ENCODE peak calls at places on chromosomes 5 and 9, in ten cellular contexts. One of them, this sample, is unnamed.
A peak's percentile ranks its signal among the peaks of the same experiment; 100 is the strongest.

GRCh38 chr9:114634387-114634786 is 23.2 kb downstream of the TEX53 start:
- DNase-seq in G401: no peak
- DNase-seq in pancreas: no peak
- DNase-seq in activated T-cell treated with anti-CD3 and anti-CD28 coated beads for 48 hours: no peak
- DNase-seq in CD8-positive, alpha-beta memory T cell: no peak
- DNase-seq in stimulated activated CD8-positive, alpha-beta memory T cell treated with anti-CD3 and anti-CD28 coated beads, Interleukin-15, amount 100 ng/mL, for 24 hours: no peak
- DNase-seq in mesenchymal stem cell: no peak
- DNase-seq in activated gamma-delta T cell treated with anti-CD3 and anti-CD28 coated beads, Interleukin-2, amount 50 U/mL, for 16 hours: no peak
- DNase-seq in right lobe of liver: no peak
- DNase-seq in GM12891: no peak
- DNase-seq in this sample: no peak

GRCh38 chr9:89756891-89757537 is 152.2 kb downstream of the GADD45G start:
- DNase-seq in right lobe of liver: peak; percentile 94
- DNase-seq in activated gamma-delta T cell treated with anti-CD3 and anti-CD28 coated beads, Interleukin-2, amount 50 U/mL, for 16 hours: no peak
- DNase-seq in stimulated activated CD8-positive, alpha-beta memory T cell treated with anti-CD3 and anti-CD28 coated beads, Interleukin-15, amount 100 ng/mL, for 24 hours: no peak
- DNase-seq in G401: no peak
- DNase-seq in activated T-cell treated with anti-CD3 and anti-CD28 coated beads for 48 hours: no peak
- DNase-seq in CD8-positive, alpha-beta memory T cell: no peak
- DNase-seq in pancreas: no peak
- DNase-seq in GM12891: no peak
- DNase-seq in mesenchymal stem cell: peak; percentile 46
- DNase-seq in this sample: no peak

GRCh38 chr9:132207187-132207586 is 45.3 kb downstream of the NTNG2 start:
- DNase-seq in activated T-cell treated with anti-CD3 and anti-CD28 coated beads for 48 hours: no peak
- DNase-seq in right lobe of liver: no peak
- DNase-seq in CD8-positive, alpha-beta memory T cell: no peak
- DNase-seq in pancreas: no peak
- DNase-seq in activated gamma-delta T cell treated with anti-CD3 and anti-CD28 coated beads, Interleukin-2, amount 50 U/mL, for 16 hours: no peak
- DNase-seq in stimulated activated CD8-positive, alpha-beta memory T cell treated with anti-CD3 and anti-CD28 coated beads, Interleukin-15, amount 100 ng/mL, for 24 hours: no peak
- DNase-seq in GM12891: no peak
- DNase-seq in mesenchymal stem cell: no peak
- DNase-seq in G401: no peak
- DNase-seq in this sample: no peak

GRCh38 chr5:40477856-40478546 is 201.7 kb upstream of the PTGER4 start:
- DNase-seq in stimulated activated CD8-positive, alpha-beta memory T cell treated with anti-CD3 and anti-CD28 coated beads, Interleukin-15, amount 100 ng/mL, for 24 hours: no peak
- DNase-seq in activated T-cell treated with anti-CD3 and anti-CD28 coated beads for 48 hours: no peak
- DNase-seq in mesenchymal stem cell: no peak
- DNase-seq in G401: no peak
- DNase-seq in CD8-positive, alpha-beta memory T cell: no peak
- DNase-seq in right lobe of liver: no peak
- DNase-seq in pancreas: no peak
- DNase-seq in activated gamma-delta T cell treated with anti-CD3 and anti-CD28 coated beads, Interleukin-2, amount 50 U/mL, for 16 hours: no peak
- DNase-seq in GM12891: no peak
- DNase-seq in this sample: no peak

GRCh38 chr9:34992376-34992951 is 2.9 kb downstream of the DNAJB5 start:
- DNase-seq in right lobe of liver: no peak
- DNase-seq in GM12891: no peak
- DNase-seq in pancreas: no peak
- DNase-seq in stimulated activated CD8-positive, alpha-beta memory T cell treated with anti-CD3 and anti-CD28 coated beads, Interleukin-15, amount 100 ng/mL, for 24 hours: no peak
- DNase-seq in activated T-cell treated with anti-CD3 and anti-CD28 coated beads for 48 hours: peak; percentile 47
- DNase-seq in activated gamma-delta T cell treated with anti-CD3 and anti-CD28 coated beads, Interleukin-2, amount 50 U/mL, for 16 hours: peak; percentile 24
- DNase-seq in CD8-positive, alpha-beta memory T cell: no peak
- DNase-seq in mesenchymal stem cell: peak; percentile 95
- DNase-seq in G401: no peak
- DNase-seq in this sample: no peak

GRCh38 chr5:126884269-126884819 is 107.4 kb downstream of the LMNB1 start:
- DNase-seq in G401: no peak
- DNase-seq in activated gamma-delta T cell treated with anti-CD3 and anti-CD28 coated beads, Interleukin-2, amount 50 U/mL, for 16 hours: no peak
- DNase-seq in stimulated activated CD8-positive, alpha-beta memory T cell treated with anti-CD3 and anti-CD28 coated beads, Interleukin-15, amount 100 ng/mL, for 24 hours: no peak
- DNase-seq in activated T-cell treated with anti-CD3 and anti-CD28 coated beads for 48 hours: no peak
- DNase-seq in right lobe of liver: no peak
- DNase-seq in mesenchymal stem cell: peak; percentile 83
- DNase-seq in GM12891: no peak
- DNase-seq in CD8-positive, alpha-beta memory T cell: no peak
- DNase-seq in pancreas: no peak
- DNase-seq in this sample: no peak

GRCh38 chr9:107044872-107045271 is 181.9 kb downstream of the ZNF462 start:
- DNase-seq in G401: no peak
- DNase-seq in pancreas: no peak
- DNase-seq in activated T-cell treated with anti-CD3 and anti-CD28 coated beads for 48 hours: peak; percentile 2
- DNase-seq in stimulated activated CD8-positive, alpha-beta memory T cell treated with anti-CD3 and anti-CD28 coated beads, Interleukin-15, amount 100 ng/mL, for 24 hours: no peak
- DNase-seq in CD8-positive, alpha-beta memory T cell: no peak
- DNase-seq in right lobe of liver: no peak
- DNase-seq in mesenchymal stem cell: no peak
- DNase-seq in activated gamma-delta T cell treated with anti-CD3 and anti-CD28 coated beads, Interleukin-2, amount 50 U/mL, for 16 hours: no peak
- DNase-seq in GM12891: no peak
- DNase-seq in this sample: no peak

GRCh38 chr5:65065112-65065511 is 296.4 kb downstream of the CWC27 start:
- DNase-seq in CD8-positive, alpha-beta memory T cell: no peak
- DNase-seq in activated gamma-delta T cell treated with anti-CD3 and anti-CD28 coated beads, Interleukin-2, amount 50 U/mL, for 16 hours: no peak
- DNase-seq in mesenchymal stem cell: no peak
- DNase-seq in activated T-cell treated with anti-CD3 and anti-CD28 coated beads for 48 hours: no peak
- DNase-seq in GM12891: no peak
- DNase-seq in pancreas: no peak
- DNase-seq in G401: no peak
- DNase-seq in stimulated activated CD8-positive, alpha-beta memory T cell treated with anti-CD3 and anti-CD28 coated beads, Interleukin-15, amount 100 ng/mL, for 24 hours: no peak
- DNase-seq in right lobe of liver: no peak
- DNase-seq in this sample: no peak

GRCh38 chr5:55541056-55541635 is 6.4 kb upstream of the PLPP1 start:
- DNase-seq in G401: no peak
- DNase-seq in mesenchymal stem cell: no peak
- DNase-seq in activated T-cell treated with anti-CD3 and anti-CD28 coated beads for 48 hours: no peak
- DNase-seq in right lobe of liver: no peak
- DNase-seq in pancreas: no peak
- DNase-seq in CD8-positive, alpha-beta memory T cell: no peak
- DNase-seq in stimulated activated CD8-positive, alpha-beta memory T cell treated with anti-CD3 and anti-CD28 coated beads, Interleukin-15, amount 100 ng/mL, for 24 hours: no peak
- DNase-seq in GM12891: no peak
- DNase-seq in activated gamma-delta T cell treated with anti-CD3 and anti-CD28 coated beads, Interleukin-2, amount 50 U/mL, for 16 hours: no peak
- DNase-seq in this sample: no peak

GRCh38 chr5:135134686-135135381 is 100.8 kb upstream of the PITX1 start:
- DNase-seq in GM12891: no peak
- DNase-seq in mesenchymal stem cell: no peak
- DNase-seq in stimulated activated CD8-positive, alpha-beta memory T cell treated with anti-CD3 and anti-CD28 coated beads, Interleukin-15, amount 100 ng/mL, for 24 hours: no peak
- DNase-seq in right lobe of liver: no peak
- DNase-seq in G401: no peak
- DNase-seq in activated T-cell treated with anti-CD3 and anti-CD28 coated beads for 48 hours: no peak
- DNase-seq in CD8-positive, alpha-beta memory T cell: no peak
- DNase-seq in activated gamma-delta T cell treated with anti-CD3 and anti-CD28 coated beads, Interleukin-2, amount 50 U/mL, for 16 hours: no peak
- DNase-seq in pancreas: no peak
- DNase-seq in this sample: no peak

GRCh38 chr5:128537306-128537998 is 593 bp downstream of the FBN2 start:
- DNase-seq in right lobe of liver: no peak
- DNase-seq in stimulated activated CD8-positive, alpha-beta memory T cell treated with anti-CD3 and anti-CD28 coated beads, Interleukin-15, amount 100 ng/mL, for 24 hours: no peak
- DNase-seq in activated gamma-delta T cell treated with anti-CD3 and anti-CD28 coated beads, Interleukin-2, amount 50 U/mL, for 16 hours: no peak
- DNase-seq in G401: no peak
- DNase-seq in mesenchymal stem cell: peak; percentile 74
- DNase-seq in GM12891: peak; percentile 9
- DNase-seq in activated T-cell treated with anti-CD3 and anti-CD28 coated beads for 48 hours: no peak
- DNase-seq in CD8-positive, alpha-beta memory T cell: no peak
- DNase-seq in pancreas: peak; percentile 60
- DNase-seq in this sample: no peak

GRCh38 chr9:127588740-127589506 is 23.2 kb upstream of the STXBP1 start:
- DNase-seq in activated T-cell treated with anti-CD3 and anti-CD28 coated beads for 48 hours: no peak
- DNase-seq in CD8-positive, alpha-beta memory T cell: no peak
- DNase-seq in G401: no peak
- DNase-seq in mesenchymal stem cell: no peak
- DNase-seq in pancreas: no peak
- DNase-seq in activated gamma-delta T cell treated with anti-CD3 and anti-CD28 coated beads, Interleukin-2, amount 50 U/mL, for 16 hours: no peak
- DNase-seq in GM12891: no peak
- DNase-seq in stimulated activated CD8-positive, alpha-beta memory T cell treated with anti-CD3 and anti-CD28 coated beads, Interleukin-15, amount 100 ng/mL, for 24 hours: no peak
- DNase-seq in right lobe of liver: no peak
- DNase-seq in this sample: no peak

GRCh38 chr9:11779971-11780370 is 913.2 kb upstream of the TYRP1 start:
- DNase-seq in activated T-cell treated with anti-CD3 and anti-CD28 coated beads for 48 hours: no peak
- DNase-seq in CD8-positive, alpha-beta memory T cell: no peak
- DNase-seq in stimulated activated CD8-positive, alpha-beta memory T cell treated with anti-CD3 and anti-CD28 coated beads, Interleukin-15, amount 100 ng/mL, for 24 hours: no peak
- DNase-seq in right lobe of liver: no peak
- DNase-seq in pancreas: no peak
- DNase-seq in G401: no peak
- DNase-seq in GM12891: no peak
- DNase-seq in activated gamma-delta T cell treated with anti-CD3 and anti-CD28 coated beads, Interleukin-2, amount 50 U/mL, for 16 hours: no peak
- DNase-seq in mesenchymal stem cell: no peak
- DNase-seq in this sample: no peak

GRCh38 chr5:219492-219891 is 1.4 kb downstream of the SDHA start:
- DNase-seq in activated T-cell treated with anti-CD3 and anti-CD28 coated beads for 48 hours: no peak
- DNase-seq in G401: no peak
- DNase-seq in GM12891: no peak
- DNase-seq in right lobe of liver: no peak
- DNase-seq in mesenchymal stem cell: peak; percentile 54
- DNase-seq in stimulated activated CD8-positive, alpha-beta memory T cell treated with anti-CD3 and anti-CD28 coated beads, Interleukin-15, amount 100 ng/mL, for 24 hours: no peak
- DNase-seq in pancreas: no peak
- DNase-seq in activated gamma-delta T cell treated with anti-CD3 and anti-CD28 coated beads, Interleukin-2, amount 50 U/mL, for 16 hours: no peak
- DNase-seq in CD8-positive, alpha-beta memory T cell: no peak
- DNase-seq in this sample: peak; percentile 13

GRCh38 chr9:91682806-91683205 is 259.2 kb upstream of the NFIL3 start:
- DNase-seq in stimulated activated CD8-positive, alpha-beta memory T cell treated with anti-CD3 and anti-CD28 coated beads, Interleukin-15, amount 100 ng/mL, for 24 hours: no peak
- DNase-seq in activated T-cell treated with anti-CD3 and anti-CD28 coated beads for 48 hours: no peak
- DNase-seq in activated gamma-delta T cell treated with anti-CD3 and anti-CD28 coated beads, Interleukin-2, amount 50 U/mL, for 16 hours: no peak
- DNase-seq in GM12891: no peak
- DNase-seq in CD8-positive, alpha-beta memory T cell: no peak
- DNase-seq in G401: no peak
- DNase-seq in right lobe of liver: no peak
- DNase-seq in mesenchymal stem cell: peak; percentile 83
- DNase-seq in pancreas: no peak
- DNase-seq in this sample: peak; percentile 58

This sample was measured in NK-92 treated with Interleukin-12 subunit alpha and Interleukin-12 subunit beta, amount 100 ng/mL, for 24 hours.